ENCODE peak calls at places on chromosome 20, in nine cellular contexts. One of them, this sample, is unnamed.

GRCh38 chr20:36880741-36881250 is 4.9 kb downstream of the TLDC2 start:
- DNase-seq in bronchial epithelial cell: no peak
- DNase-seq in stimulated activated CD4-positive, alpha-beta T cell treated with anti-CD3 and anti-CD28 coated beads, Interleukin-15, amount 100 ng/mL, for 1 hour: no peak
- DNase-seq in heart left ventricle: no peak
- DNase-seq in G401: no peak
- DNase-seq in nephron progenitor cell: no peak
- DNase-seq in cardiac fibroblast: no peak
- DNase-seq in progenitor cell of endocrine pancreas: no peak
- DNase-seq in left lobe of liver: no peak
- DNase-seq in this sample: no peak

GRCh38 chr20:32344835-32345506 is 13.2 kb upstream of the ASXL1 start:
- DNase-seq in bronchial epithelial cell: no peak
- DNase-seq in stimulated activated CD4-positive, alpha-beta T cell treated with anti-CD3 and anti-CD28 coated beads, Interleukin-15, amount 100 ng/mL, for 1 hour: no peak
- DNase-seq in heart left ventricle: no peak
- DNase-seq in G401: no peak
- DNase-seq in nephron progenitor cell: no peak
- DNase-seq in cardiac fibroblast: no peak
- DNase-seq in progenitor cell of endocrine pancreas: no peak
- DNase-seq in left lobe of liver: no peak
- DNase-seq in this sample: no peak

GRCh38 chr20:17825949-17826843 is 126.4 kb downstream of the BANF2 start:
- DNase-seq in bronchial epithelial cell: no peak
- DNase-seq in stimulated activated CD4-positive, alpha-beta T cell treated with anti-CD3 and anti-CD28 coated beads, Interleukin-15, amount 100 ng/mL, for 1 hour: no peak
- DNase-seq in heart left ventricle: no peak
- DNase-seq in G401: no peak
- DNase-seq in nephron progenitor cell: no peak
- DNase-seq in cardiac fibroblast: no peak
- DNase-seq in progenitor cell of endocrine pancreas: no peak
- DNase-seq in left lobe of liver: no peak
- DNase-seq in this sample: no peak

GRCh38 chr20:63520939-63521601 is 505 bp downstream of the PPDPF start:
- DNase-seq in bronchial epithelial cell: peak; percentile 44
- DNase-seq in stimulated activated CD4-positive, alpha-beta T cell treated with anti-CD3 and anti-CD28 coated beads, Interleukin-15, amount 100 ng/mL, for 1 hour: peak; percentile 63
- DNase-seq in heart left ventricle: peak; percentile 78
- DNase-seq in G401: no peak
- DNase-seq in nephron progenitor cell: peak; percentile 69
- DNase-seq in cardiac fibroblast: peak; percentile 74
- DNase-seq in progenitor cell of endocrine pancreas: peak; percentile 75
- DNase-seq in left lobe of liver: peak; percentile 77
- DNase-seq in this sample: no peak

GRCh38 chr20:6768228-6769185 is 1.0 kb downstream of the BMP2 start:
- DNase-seq in bronchial epithelial cell: no peak
- DNase-seq in stimulated activated CD4-positive, alpha-beta T cell treated with anti-CD3 and anti-CD28 coated beads, Interleukin-15, amount 100 ng/mL, for 1 hour: no peak
- DNase-seq in heart left ventricle: peak; percentile 47
- DNase-seq in G401: no peak
- DNase-seq in nephron progenitor cell: peak; percentile 57
- DNase-seq in cardiac fibroblast: peak; percentile 44
- DNase-seq in progenitor cell of endocrine pancreas: peak; percentile 18
- DNase-seq in left lobe of liver: peak; percentile 46
- DNase-seq in this sample: no peak

GRCh38 chr20:62574612-62574993 is 67.7 kb upstream of the SLCO4A1 start:
- DNase-seq in bronchial epithelial cell: no peak
- DNase-seq in stimulated activated CD4-positive, alpha-beta T cell treated with anti-CD3 and anti-CD28 coated beads, Interleukin-15, amount 100 ng/mL, for 1 hour: no peak
- DNase-seq in heart left ventricle: no peak
- DNase-seq in G401: no peak
- DNase-seq in nephron progenitor cell: no peak
- DNase-seq in cardiac fibroblast: no peak
- DNase-seq in progenitor cell of endocrine pancreas: no peak
- DNase-seq in left lobe of liver: no peak
- DNase-seq in this sample: no peak

GRCh38 chr20:58888521-58889333 is 36.2 kb downstream of the GNAS start:
- DNase-seq in bronchial epithelial cell: peak; percentile 55
- DNase-seq in stimulated activated CD4-positive, alpha-beta T cell treated with anti-CD3 and anti-CD28 coated beads, Interleukin-15, amount 100 ng/mL, for 1 hour: peak; percentile 70
- DNase-seq in heart left ventricle: peak; percentile 88
- DNase-seq in G401: peak; percentile 81
- DNase-seq in nephron progenitor cell: peak; percentile 79
- DNase-seq in cardiac fibroblast: peak; percentile 83
- DNase-seq in progenitor cell of endocrine pancreas: peak; percentile 80
- DNase-seq in left lobe of liver: peak; percentile 82
- DNase-seq in this sample: no peak

GRCh38 chr20:49278817-49279676 is 1.2 kb upstream of the ZNFX1 start:
- DNase-seq in bronchial epithelial cell: no peak
- DNase-seq in stimulated activated CD4-positive, alpha-beta T cell treated with anti-CD3 and anti-CD28 coated beads, Interleukin-15, amount 100 ng/mL, for 1 hour: no peak
- DNase-seq in heart left ventricle: peak; percentile 36
- DNase-seq in G401: no peak
- DNase-seq in nephron progenitor cell: peak; percentile 6
- DNase-seq in cardiac fibroblast: peak; percentile 39
- DNase-seq in progenitor cell of endocrine pancreas: no peak
- DNase-seq in left lobe of liver: peak; percentile 53
- DNase-seq in this sample: no peak

GRCh38 chr20:35558416-35558815 is 16.5 kb downstream of the ERGIC3 start:
- DNase-seq in bronchial epithelial cell: no peak
- DNase-seq in stimulated activated CD4-positive, alpha-beta T cell treated with anti-CD3 and anti-CD28 coated beads, Interleukin-15, amount 100 ng/mL, for 1 hour: no peak
- DNase-seq in heart left ventricle: no peak
- DNase-seq in G401: no peak
- DNase-seq in nephron progenitor cell: no peak
- DNase-seq in cardiac fibroblast: no peak
- DNase-seq in progenitor cell of endocrine pancreas: no peak
- DNase-seq in left lobe of liver: no peak
- DNase-seq in this sample: no peak

GRCh38 chr20:53399592-53400335 is 193.9 kb downstream of the ZNF217 start:
- DNase-seq in bronchial epithelial cell: no peak
- DNase-seq in stimulated activated CD4-positive, alpha-beta T cell treated with anti-CD3 and anti-CD28 coated beads, Interleukin-15, amount 100 ng/mL, for 1 hour: no peak
- DNase-seq in heart left ventricle: peak; percentile 55
- DNase-seq in G401: no peak
- DNase-seq in nephron progenitor cell: no peak
- DNase-seq in cardiac fibroblast: no peak
- DNase-seq in progenitor cell of endocrine pancreas: no peak
- DNase-seq in left lobe of liver: peak; percentile 54
- DNase-seq in this sample: no peak

GRCh38 chr20:63750807-63751470 is 11.4 kb downstream of the SLC2A4RG start:
- DNase-seq in bronchial epithelial cell: no peak
- DNase-seq in stimulated activated CD4-positive, alpha-beta T cell treated with anti-CD3 and anti-CD28 coated beads, Interleukin-15, amount 100 ng/mL, for 1 hour: no peak
- DNase-seq in heart left ventricle: peak; percentile 12
- DNase-seq in G401: no peak
- DNase-seq in nephron progenitor cell: no peak
- DNase-seq in cardiac fibroblast: no peak
- DNase-seq in progenitor cell of endocrine pancreas: no peak
- DNase-seq in left lobe of liver: no peak
- DNase-seq in this sample: no peak

GRCh38 chr20:53884859-53885654 is 185.3 kb downstream of the BCAS1 start:
- DNase-seq in bronchial epithelial cell: peak; percentile 31
- DNase-seq in stimulated activated CD4-positive, alpha-beta T cell treated with anti-CD3 and anti-CD28 coated beads, Interleukin-15, amount 100 ng/mL, for 1 hour: no peak
- DNase-seq in heart left ventricle: no peak
- DNase-seq in G401: no peak
- DNase-seq in nephron progenitor cell: no peak
- DNase-seq in cardiac fibroblast: no peak
- DNase-seq in progenitor cell of endocrine pancreas: no peak
- DNase-seq in left lobe of liver: no peak
- DNase-seq in this sample: no peak

GRCh38 chr20:58169441-58169840 is 59.0 kb downstream of the ANKRD60 start:
- DNase-seq in bronchial epithelial cell: no peak
- DNase-seq in stimulated activated CD4-positive, alpha-beta T cell treated with anti-CD3 and anti-CD28 coated beads, Interleukin-15, amount 100 ng/mL, for 1 hour: no peak
- DNase-seq in heart left ventricle: no peak
- DNase-seq in G401: no peak
- DNase-seq in nephron progenitor cell: no peak
- DNase-seq in cardiac fibroblast: no peak
- DNase-seq in progenitor cell of endocrine pancreas: no peak
- DNase-seq in left lobe of liver: no peak
- DNase-seq in this sample: no peak

GRCh38 chr20:5674176-5674660 is 76.0 kb upstream of the SHLD1 start:
- DNase-seq in bronchial epithelial cell: peak; percentile 99
- DNase-seq in stimulated activated CD4-positive, alpha-beta T cell treated with anti-CD3 and anti-CD28 coated beads, Interleukin-15, amount 100 ng/mL, for 1 hour: no peak
- DNase-seq in heart left ventricle: no peak
- DNase-seq in G401: no peak
- DNase-seq in nephron progenitor cell: no peak
- DNase-seq in cardiac fibroblast: no peak
- DNase-seq in progenitor cell of endocrine pancreas: no peak
- DNase-seq in left lobe of liver: no peak
- DNase-seq in this sample: no peak

GRCh38 chr20:63943007-63943807 is 13.0 kb downstream of the UCKL1 start:
- DNase-seq in bronchial epithelial cell: no peak
- DNase-seq in stimulated activated CD4-positive, alpha-beta T cell treated with anti-CD3 and anti-CD28 coated beads, Interleukin-15, amount 100 ng/mL, for 1 hour: no peak
- DNase-seq in heart left ventricle: peak; percentile 41
- DNase-seq in G401: no peak
- DNase-seq in nephron progenitor cell: no peak
- DNase-seq in cardiac fibroblast: no peak
- DNase-seq in progenitor cell of endocrine pancreas: no peak
- DNase-seq in left lobe of liver: no peak
- DNase-seq in this sample: no peak

GRCh38 chr20:23641936-23642751 is 4.4 kb upstream of the CST3 start:
- DNase-seq in bronchial epithelial cell: peak; percentile 68
- DNase-seq in stimulated activated CD4-positive, alpha-beta T cell treated with anti-CD3 and anti-CD28 coated beads, Interleukin-15, amount 100 ng/mL, for 1 hour: no peak
- DNase-seq in heart left ventricle: no peak
- DNase-seq in G401: no peak
- DNase-seq in nephron progenitor cell: no peak
- DNase-seq in cardiac fibroblast: peak; percentile 84
- DNase-seq in progenitor cell of endocrine pancreas: no peak
- DNase-seq in left lobe of liver: peak; percentile 40
- DNase-seq in this sample: no peak

GRCh38 chr20:57266251-57267157 is at the start of gene BMP7:
- DNase-seq in bronchial epithelial cell: no peak
- DNase-seq in stimulated activated CD4-positive, alpha-beta T cell treated with anti-CD3 and anti-CD28 coated beads, Interleukin-15, amount 100 ng/mL, for 1 hour: no peak
- DNase-seq in heart left ventricle: no peak
- DNase-seq in G401: no peak
- DNase-seq in nephron progenitor cell: peak; percentile 73
- DNase-seq in cardiac fibroblast: no peak
- DNase-seq in progenitor cell of endocrine pancreas: peak; percentile 39
- DNase-seq in left lobe of liver: no peak
- DNase-seq in this sample: no peak

GRCh38 chr20:17537959-17538358 is 6.8 kb upstream of the BFSP1 start:
- DNase-seq in bronchial epithelial cell: no peak
- DNase-seq in stimulated activated CD4-positive, alpha-beta T cell treated with anti-CD3 and anti-CD28 coated beads, Interleukin-15, amount 100 ng/mL, for 1 hour: no peak
- DNase-seq in heart left ventricle: no peak
- DNase-seq in G401: no peak
- DNase-seq in nephron progenitor cell: no peak
- DNase-seq in cardiac fibroblast: no peak
- DNase-seq in progenitor cell of endocrine pancreas: no peak
- DNase-seq in left lobe of liver: no peak
- DNase-seq in this sample: no peak

GRCh38 chr20:11020712-11021111 is 346.9 kb upstream of the JAG1 start:
- DNase-seq in bronchial epithelial cell: no peak
- DNase-seq in stimulated activated CD4-positive, alpha-beta T cell treated with anti-CD3 and anti-CD28 coated beads, Interleukin-15, amount 100 ng/mL, for 1 hour: no peak
- DNase-seq in heart left ventricle: no peak
- DNase-seq in G401: no peak
- DNase-seq in nephron progenitor cell: no peak
- DNase-seq in cardiac fibroblast: no peak
- DNase-seq in progenitor cell of endocrine pancreas: no peak
- DNase-seq in left lobe of liver: no peak
- DNase-seq in this sample: no peak

GRCh38 chr20:44598413-44599290 is 16.3 kb downstream of the PKIG start:
- DNase-seq in bronchial epithelial cell: no peak
- DNase-seq in stimulated activated CD4-positive, alpha-beta T cell treated with anti-CD3 and anti-CD28 coated beads, Interleukin-15, amount 100 ng/mL, for 1 hour: no peak
- DNase-seq in heart left ventricle: peak; percentile 83
- DNase-seq in G401: no peak
- DNase-seq in nephron progenitor cell: no peak
- DNase-seq in cardiac fibroblast: peak; percentile 67
- DNase-seq in progenitor cell of endocrine pancreas: no peak
- DNase-seq in left lobe of liver: no peak
- DNase-seq in this sample: no peak

GRCh38 chr20:63573739-63574131 is 304 bp downstream of the HELZ2 start:
- DNase-seq in bronchial epithelial cell: no peak
- DNase-seq in stimulated activated CD4-positive, alpha-beta T cell treated with anti-CD3 and anti-CD28 coated beads, Interleukin-15, amount 100 ng/mL, for 1 hour: no peak
- DNase-seq in heart left ventricle: peak; percentile 23
- DNase-seq in G401: no peak
- DNase-seq in nephron progenitor cell: no peak
- DNase-seq in cardiac fibroblast: no peak
- DNase-seq in progenitor cell of endocrine pancreas: no peak
- DNase-seq in left lobe of liver: no peak
- DNase-seq in this sample: no peak

GRCh38 chr20:50380697-50381040 is 129.5 kb upstream of the PTPN1 start:
- DNase-seq in bronchial epithelial cell: peak; percentile 42
- DNase-seq in stimulated activated CD4-positive, alpha-beta T cell treated with anti-CD3 and anti-CD28 coated beads, Interleukin-15, amount 100 ng/mL, for 1 hour: no peak
- DNase-seq in heart left ventricle: no peak
- DNase-seq in G401: no peak
- DNase-seq in nephron progenitor cell: no peak
- DNase-seq in cardiac fibroblast: peak; percentile 71
- DNase-seq in progenitor cell of endocrine pancreas: no peak
- DNase-seq in left lobe of liver: no peak
- DNase-seq in this sample: no peak

GRCh38 chr20:60565093-60565492 is 606.9 kb downstream of the CDH26 start:
- DNase-seq in bronchial epithelial cell: no peak
- DNase-seq in stimulated activated CD4-positive, alpha-beta T cell treated with anti-CD3 and anti-CD28 coated beads, Interleukin-15, amount 100 ng/mL, for 1 hour: no peak
- DNase-seq in heart left ventricle: no peak
- DNase-seq in G401: peak; percentile 0
- DNase-seq in nephron progenitor cell: no peak
- DNase-seq in cardiac fibroblast: no peak
- DNase-seq in progenitor cell of endocrine pancreas: no peak
- DNase-seq in left lobe of liver: no peak
- DNase-seq in this sample: no peak

GRCh38 chr20:3646067-3646440 is 17.1 kb downstream of the GFRA4 start:
- DNase-seq in bronchial epithelial cell: peak; percentile 20
- DNase-seq in stimulated activated CD4-positive, alpha-beta T cell treated with anti-CD3 and anti-CD28 coated beads, Interleukin-15, amount 100 ng/mL, for 1 hour: no peak
- DNase-seq in heart left ventricle: no peak
- DNase-seq in G401: peak; percentile 7
- DNase-seq in nephron progenitor cell: no peak
- DNase-seq in cardiac fibroblast: no peak
- DNase-seq in progenitor cell of endocrine pancreas: no peak
- DNase-seq in left lobe of liver: no peak
- DNase-seq in this sample: no peak

GRCh38 chr20:24694157-24694726 is 224.8 kb downstream of the SYNDIG1 start:
- DNase-seq in bronchial epithelial cell: no peak
- DNase-seq in stimulated activated CD4-positive, alpha-beta T cell treated with anti-CD3 and anti-CD28 coated beads, Interleukin-15, amount 100 ng/mL, for 1 hour: no peak
- DNase-seq in heart left ventricle: no peak
- DNase-seq in G401: no peak
- DNase-seq in nephron progenitor cell: no peak
- DNase-seq in cardiac fibroblast: no peak
- DNase-seq in progenitor cell of endocrine pancreas: no peak
- DNase-seq in left lobe of liver: peak; percentile 22
- DNase-seq in this sample: no peak

GRCh38 chr20:7348253-7348652 is 580.8 kb downstream of the BMP2 start:
- DNase-seq in bronchial epithelial cell: peak; percentile 88
- DNase-seq in stimulated activated CD4-positive, alpha-beta T cell treated with anti-CD3 and anti-CD28 coated beads, Interleukin-15, amount 100 ng/mL, for 1 hour: no peak
- DNase-seq in heart left ventricle: no peak
- DNase-seq in G401: no peak
- DNase-seq in nephron progenitor cell: no peak
- DNase-seq in cardiac fibroblast: no peak
- DNase-seq in progenitor cell of endocrine pancreas: no peak
- DNase-seq in left lobe of liver: no peak
- DNase-seq in this sample: no peak

GRCh38 chr20:37417146-37417856 is 71.4 kb downstream of the SRC start:
- DNase-seq in bronchial epithelial cell: no peak
- DNase-seq in stimulated activated CD4-positive, alpha-beta T cell treated with anti-CD3 and anti-CD28 coated beads, Interleukin-15, amount 100 ng/mL, for 1 hour: no peak
- DNase-seq in heart left ventricle: no peak
- DNase-seq in G401: no peak
- DNase-seq in nephron progenitor cell: no peak
- DNase-seq in cardiac fibroblast: no peak
- DNase-seq in progenitor cell of endocrine pancreas: no peak
- DNase-seq in left lobe of liver: no peak
- DNase-seq in this sample: no peak

GRCh38 chr20:50110141-50111047 is 2.6 kb downstream of the UBE2V1 start:
- DNase-seq in bronchial epithelial cell: peak; percentile 66
- DNase-seq in stimulated activated CD4-positive, alpha-beta T cell treated with anti-CD3 and anti-CD28 coated beads, Interleukin-15, amount 100 ng/mL, for 1 hour: no peak
- DNase-seq in heart left ventricle: no peak
- DNase-seq in G401: no peak
- DNase-seq in nephron progenitor cell: no peak
- DNase-seq in cardiac fibroblast: peak; percentile 65
- DNase-seq in progenitor cell of endocrine pancreas: no peak
- DNase-seq in left lobe of liver: no peak
- DNase-seq in this sample: no peak